ENCODE peak calls at places on chromosomes 2 and 18, in six cellular contexts. A is A549, S is K562, L is HepG2, Y is GM12878, N is endothelial cell of umbilical vein. F is an unnamed sample.
A peak's percentile ranks its signal among the peaks of the same experiment; 100 is the strongest.

GRCh38 chr2:36456227-36456788 is 100.7 kb downstream of the CRIM1 start:
- DNase-seq in A (no peak), S (no peak), Y (no peak), N (peak; percentile 87), L (no peak), F (no peak)

GRCh38 chr2:156456616-156457015 is 20.4 kb downstream of the GPD2 start:
- DNase-seq in S (no peak), Y (peak; percentile 78), L (no peak), A (no peak), N (no peak), F (no peak)

GRCh38 chr18:52442686-52443085 is 102.7 kb downstream of the DCC start:
- DNase-seq in L (no peak), A (no peak), N (no peak), S (no peak), Y (no peak), F (no peak)

GRCh38 chr2:56185101-56185581 is 1.4 kb downstream of the CCDC85A start:
- DNase-seq in Y (no peak), S (no peak), N (no peak), A (peak; percentile 33), L (no peak), F (no peak)

GRCh38 chr18:58316943-58317342 is 272.9 kb downstream of the NEDD4L start:
- DNase-seq in A (no peak), N (no peak), Y (no peak), S (no peak), L (no peak), F (no peak)

GRCh38 chr2:228131833-228132232 is 49.7 kb downstream of the SPHKAP start:
- DNase-seq in L (no peak), S (no peak), A (no peak), Y (no peak), N (no peak), F (no peak)

GRCh38 chr2:216568563-216568962 is 64.7 kb upstream of the IGFBP2 start:
- DNase-seq in L (no peak), N (no peak), S (no peak), Y (no peak), A (no peak), F (no peak)

GRCh38 chr2:1701556-1702185 is 42.6 kb downstream of the PXDN start:
- DNase-seq in L (no peak), S (no peak), Y (no peak), A (no peak), N (no peak), F (no peak)

GRCh38 chr2:240796543-240797499 is 23.2 kb downstream of the KIF1A start:
- DNase-seq in A (no peak), N (no peak), L (no peak), S (no peak), Y (no peak), F (no peak)

GRCh38 chr2:43214253-43214652 is 12.2 kb downstream of the ZFP36L2 start:
- DNase-seq in S (no peak), Y (no peak), A (no peak), L (no peak), N (no peak), F (no peak)

GRCh38 chr2:181959508-181959907 is 26.1 kb upstream of the PPP1R1C start:
- DNase-seq in N (peak; percentile 42), Y (no peak), S (no peak), L (no peak), A (no peak), F (no peak)

GRCh38 chr18:50653402-50654093 is 93.7 kb downstream of the MAPK4 start:
- DNase-seq in N (no peak), L (no peak), A (no peak), S (no peak), Y (no peak), F (no peak)

GRCh38 chr2:105517814-105518705 is 119.2 kb upstream of the FHL2 start:
- DNase-seq in A (no peak), N (peak; percentile 21), Y (no peak), S (no peak), L (no peak), F (no peak)

GRCh38 chr2:231900486-231900942 is 25.7 kb downstream of the NPPC start:
- DNase-seq in L (peak; percentile 80), Y (no peak), A (peak; percentile 86), N (peak; percentile 71), S (peak; percentile 78), F (peak; percentile 86)

GRCh38 chr2:85234879-85235278 is 92.9 kb downstream of the TGOLN2 start:
- DNase-seq in S (no peak), Y (no peak), L (no peak), A (no peak), N (no peak), F (no peak)

GRCh38 chr2:218745559-218746469 is 35.2 kb downstream of the TTLL4 start:
- DNase-seq in L (peak; percentile 99), Y (no peak), A (no peak), N (no peak), S (no peak), F (no peak)

GRCh38 chr2:68645523-68645922 is 2.1 kb downstream of the PROKR1 start:
- DNase-seq in N (no peak), S (no peak), L (no peak), A (no peak), Y (no peak), F (peak; percentile 25)

GRCh38 chr2:158691619-158692018 is 103.5 kb upstream of the DAPL1 start:
- DNase-seq in L (no peak), A (no peak), S (no peak), N (no peak), Y (no peak), F (no peak)
- TF ChIP-seq MYC in L (no peak), A (no peak), S (no peak), N (no peak), Y (no peak), F (no peak)

GRCh38 chr18:35474884-35475283 is 22.9 kb downstream of the INO80C start:
- DNase-seq in N (no peak), A (no peak), S (no peak), L (no peak), Y (no peak), F (no peak)
- TF ChIP-seq MYC in N (no peak), A (no peak), S (no peak), L (no peak), Y (no peak), F (no peak)

GRCh38 chr2:47076586-47077441 is 78.3 kb downstream of the STPG4 start:
- DNase-seq in N (peak; percentile 76), Y (no peak), A (peak; percentile 99), S (no peak), L (peak; percentile 100), F (no peak)

GRCh38 chr2:47080888-47081301 is 74.2 kb downstream of the STPG4 start:
- DNase-seq in N (no peak), S (no peak), Y (no peak), A (no peak), L (no peak), F (no peak)

GRCh38 chr2:47079515-47080412 is 75.3 kb downstream of the STPG4 start:
- DNase-seq in L (no peak), N (no peak), Y (no peak), S (no peak), A (no peak), F (no peak)

GRCh38 chr2:47077442-47078117 is 77.5 kb downstream of the STPG4 start:
- DNase-seq in S (peak; percentile 29), L (no peak), Y (no peak), A (no peak), N (no peak), F (no peak)

DNA sequence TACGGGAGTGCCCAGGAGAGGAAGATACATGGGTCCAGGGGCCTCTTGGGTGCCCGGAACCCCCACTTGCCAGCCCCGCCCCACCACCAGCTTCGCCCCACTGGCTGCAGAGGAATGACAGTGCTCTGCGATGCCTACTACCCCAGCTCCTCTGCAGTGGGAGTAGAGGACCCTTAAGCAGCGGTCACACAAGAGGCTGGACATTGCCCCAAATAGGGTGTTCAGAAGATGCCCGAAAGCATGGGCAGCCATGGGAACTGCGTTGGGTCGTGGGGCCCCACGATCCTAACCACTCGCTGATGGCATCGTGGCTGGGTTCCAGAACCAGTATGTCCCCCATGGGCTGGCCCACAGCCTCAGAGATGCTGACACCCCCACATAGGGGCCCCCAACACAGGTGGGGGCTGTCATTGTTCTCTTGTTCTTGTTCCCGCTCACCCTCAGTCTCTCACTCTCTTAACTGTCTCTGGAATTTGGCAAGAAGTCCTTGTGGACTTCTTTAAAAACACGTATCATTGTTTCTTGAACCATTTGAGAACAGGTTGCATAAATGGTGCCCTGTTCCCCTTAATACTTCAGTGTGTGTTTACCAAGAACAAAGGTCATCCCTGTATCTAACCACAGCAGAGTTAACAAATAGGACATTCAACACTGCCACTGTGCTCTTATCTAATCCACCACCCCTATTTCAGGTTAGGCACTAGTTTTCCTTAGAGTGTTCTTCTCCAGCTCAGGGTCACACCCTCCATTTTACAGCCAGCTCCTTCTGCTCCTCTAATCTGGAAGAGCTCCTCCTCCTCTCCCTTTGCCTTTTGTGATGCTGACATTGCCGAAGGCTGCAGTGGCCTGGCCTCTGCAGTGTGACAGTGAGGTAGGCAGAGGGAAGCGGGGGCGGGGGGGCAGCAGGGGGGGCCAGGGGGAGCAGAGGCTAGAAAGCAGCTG is 76.3 kb downstream of the STPG4 start:
- DNase-seq in N (no peak), L (peak; percentile 99), Y (no peak), S (peak; percentile 64), A (peak; percentile 82), F (no peak)
- TF ChIP-seq MYC in N (no peak), L (peak; percentile 30), Y (no peak), S (no peak), A (no peak), F (no peak)

DNA sequence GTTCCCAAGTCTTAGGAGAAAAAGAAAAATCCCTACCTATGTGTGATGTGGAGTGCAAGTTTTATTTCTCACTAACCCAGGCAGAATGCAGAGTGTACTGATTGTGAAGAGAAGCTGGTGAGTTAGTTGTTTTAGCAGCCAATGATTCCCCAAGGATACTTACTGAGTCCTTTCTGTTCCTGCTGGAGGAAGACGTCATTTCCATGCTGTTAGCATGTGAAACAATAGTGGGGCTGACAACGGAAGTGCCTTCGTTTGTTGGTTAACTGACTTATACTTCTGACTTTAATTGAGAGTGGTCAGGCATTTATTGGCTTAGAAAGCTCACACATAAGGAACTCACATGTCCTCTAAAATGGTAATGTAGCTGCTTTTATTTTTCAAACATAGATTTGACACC is 180.6 kb downstream of the MC4R start:
- DNase-seq in Y (no peak), N (no peak), L (no peak), S (no peak), A (no peak), F (no peak)
- TF ChIP-seq MYC in Y (no peak), N (no peak), L (no peak), S (no peak), A (no peak), F (no peak)

F was measured in NB4.